ENCODE peak calls at places on chromosomes 16 and 17, in six cellular contexts. A is astrocyte of the spinal cord, S is AG10803, V is hepatocyte, W is mammary epithelial cell, C is cardiac muscle cell. E is an unnamed sample.

GRCh38 chr16:11676799-11677198 is 8.5 kb downstream of the SNN start:
- DNase-seq in A (no peak), S (no peak), V (no peak), W (peak; percentile 69), C (no peak), E (no peak)

GRCh38 chr17:4956493-4957061 is 5.7 kb downstream of the ENO3 start:
- DNase-seq in A (no peak), S (no peak), V (no peak), W (no peak), C (no peak), E (no peak)

GRCh38 chr17:2611627-2612026 is 18.2 kb downstream of the PAFAH1B1 start:
- DNase-seq in A (no peak), S (no peak), V (no peak), W (no peak), C (no peak), E (no peak)

GRCh38 chr17:4506180-4506814 is 7.6 kb downstream of the SPNS2 start:
- DNase-seq in A (no peak), S (no peak), V (no peak), W (no peak), C (no peak), E (no peak)

GRCh38 chr17:31373150-31374082 is 18.1 kb upstream of the RAB11FIP4 start:
- DNase-seq in A (peak; percentile 71), S (peak; percentile 71), V (peak; percentile 57), W (peak; percentile 39), C (peak; percentile 81), E (peak; percentile 68)

GRCh38 chr17:65301184-65301583 is 164.0 kb downstream of the RGS9 start:
- DNase-seq in A (no peak), S (no peak), V (no peak), W (no peak), C (no peak), E (no peak)

GRCh38 chr17:29643817-29644160 is 21.1 kb upstream of the CORO6 start:
- DNase-seq in A (no peak), S (no peak), V (no peak), W (no peak), C (no peak), E (no peak)

GRCh38 chr17:8894673-8895578 is 27.5 kb upstream of the PIK3R6 start:
- DNase-seq in A (peak; percentile 69), S (peak; percentile 74), V (peak; percentile 85), W (peak; percentile 55), C (peak; percentile 82), E (peak; percentile 68)

GRCh38 chr16:1341495-1342388 is 8.3 kb downstream of the BAIAP3 start:
- DNase-seq in A (no peak), S (no peak), V (no peak), W (no peak), C (no peak), E (no peak)
- H3K4me3 ChIP-seq in A (no peak overlapping the region), S (no peak overlapping the region), V (no peak overlapping the region), W (no peak overlapping the region), C (no peak overlapping the region), E (no peak overlapping the region)

DNA sequence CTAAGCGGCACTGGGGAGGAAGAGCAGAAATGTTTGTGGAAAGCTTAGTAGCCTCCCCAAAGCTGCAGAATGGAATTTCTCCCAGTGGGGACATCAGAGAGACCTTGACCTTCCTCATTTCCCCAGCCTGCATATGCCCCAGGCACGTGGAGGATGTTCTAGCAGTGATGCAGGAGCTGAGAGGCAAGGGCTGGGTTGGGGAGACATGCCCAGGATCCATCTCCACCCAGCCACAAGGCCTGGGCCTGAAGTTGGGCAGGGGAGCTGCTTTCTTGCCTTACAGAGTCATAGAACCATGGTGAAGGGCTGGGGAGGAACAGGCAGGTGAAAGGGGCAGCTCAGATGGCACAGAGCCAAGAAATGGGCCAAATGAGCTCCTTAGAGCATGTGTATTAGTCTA is 104.0 kb downstream of the TMEM132E start:
- DNase-seq in A (no peak), S (no peak), V (no peak), W (no peak), C (no peak), E (no peak)
- TF ChIP-seq CTCF in A (no peak), S (no peak), V (no peak), W (no peak), C (no peak), E (no peak)

GRCh38 chr16:66881964-66882508 is 1.7 kb downstream of the PDP2 start:
- DNase-seq in A (no peak), S (no peak), V (no peak), W (no peak), C (no peak), E (no peak)
- H3K4me3 ChIP-seq in A (no peak overlapping the region), S (no peak overlapping the region), V (no peak overlapping the region), W (no peak overlapping the region), C (no peak overlapping the region), E (peak overlapping the region; percentile 72)

DNA sequence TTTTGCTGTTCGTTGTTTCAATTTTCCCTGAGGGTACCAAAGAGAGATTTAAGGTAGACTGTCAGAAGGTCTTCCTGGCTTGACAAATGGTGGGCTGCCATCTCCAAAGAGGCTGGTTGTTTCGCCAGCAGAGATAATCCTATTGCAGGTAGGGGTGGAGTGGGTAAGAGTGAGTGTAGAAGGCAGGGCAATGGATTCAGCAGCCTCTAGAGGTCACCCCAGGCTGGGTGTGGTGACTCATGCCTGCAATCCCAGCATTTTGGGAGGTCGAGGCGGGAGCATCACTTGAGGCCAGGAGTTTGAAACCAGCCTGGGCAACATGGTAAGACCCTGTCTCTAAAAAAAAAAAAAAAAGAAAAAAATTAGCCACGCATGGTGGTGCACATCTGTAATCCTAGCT is 34.6 kb downstream of the DCAKD start:
- DNase-seq in A (no peak), S (peak; percentile 19), V (no peak), W (peak; percentile 23), C (no peak), E (no peak)
- TF ChIP-seq CTCF in A (peak; percentile 39), S (peak; percentile 39), V (no peak), W (peak; percentile 49), C (peak; percentile 37), E (peak; percentile 41)

GRCh38 chr17:47732399-47733046 is 513 bp upstream of the TBX21 start:
- DNase-seq in A (no peak), S (no peak), V (no peak), W (no peak), C (no peak), E (no peak)

GRCh38 chr17:47735139-47735464 is 2.1 kb downstream of the TBX21 start:
- DNase-seq in A (no peak), S (no peak), V (no peak), W (no peak), C (no peak), E (no peak)

GRCh38 chr17:47733414-47734288 is 615 bp downstream of the TBX21 start:
- DNase-seq in A (no peak), S (no peak), V (no peak), W (no peak), C (no peak), E (no peak)

GRCh38 chr17:47731396-47731795 is 1.6 kb upstream of the TBX21 start:
- DNase-seq in A (no peak), S (no peak), V (no peak), W (no peak), C (no peak), E (no peak)

GRCh38 chr17:47733047-47733413 is at the start of gene TBX21:
- DNase-seq in A (no peak), S (peak; percentile 12), V (peak; percentile 70), W (no peak), C (peak; percentile 27), E (peak; percentile 23)
- H3K4me3 ChIP-seq in A (no peak within 1 kb of the TSS), S (no peak within 1 kb of the TSS), V (no peak within 1 kb of the TSS), W (no peak within 1 kb of the TSS), C (peak within 1 kb of the TSS; percentile 41), E (peak within 1 kb of the TSS; percentile 32)

GRCh38 chr16:67959520-67959919 is 8.9 kb downstream of the SLC12A4 start:
- DNase-seq in A (no peak), S (peak; percentile 61), V (no peak), W (no peak), C (peak; percentile 53), E (peak; percentile 82)
- TF ChIP-seq CTCF in A (no peak), S (no peak), V (no peak), W (no peak), C (no peak), E (no peak)

DNA sequence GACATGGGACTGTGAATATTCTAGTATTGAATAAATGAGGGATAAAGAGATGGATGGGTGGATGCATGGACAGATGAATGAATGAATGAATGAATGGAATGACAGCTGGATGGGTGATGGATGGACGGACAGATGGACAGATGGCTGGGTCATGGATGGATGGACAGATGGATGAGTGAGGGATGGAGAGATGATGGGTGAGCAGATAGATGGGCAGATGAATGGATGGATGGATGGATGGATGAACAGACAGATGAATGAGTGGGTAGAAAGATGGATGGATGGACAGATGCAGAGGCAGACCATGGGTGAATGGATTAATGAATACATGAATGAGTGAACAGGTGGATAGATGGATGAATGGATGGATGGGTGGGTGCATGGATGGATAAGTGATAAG is 96.7 kb downstream of the MYH11 start:
- DNase-seq in A (no peak), S (no peak), V (no peak), W (no peak), C (no peak), E (no peak)
- H3K4me3 ChIP-seq in A (no peak overlapping the region), S (no peak overlapping the region), V (no peak overlapping the region), W (no peak overlapping the region), C (no peak overlapping the region), E (no peak overlapping the region)

GRCh38 chr16:85987750-85988078 is 88.8 kb downstream of the IRF8 start:
- DNase-seq in A (no peak), S (no peak), V (no peak), W (no peak), C (no peak), E (no peak)
- TF ChIP-seq CTCF in A (no peak), S (no peak), V (no peak), W (no peak), C (no peak), E (no peak)

GRCh38 chr17:79543566-79543965 is 67.3 kb downstream of the RBFOX3 start:
- DNase-seq in A (no peak), S (no peak), V (no peak), W (no peak), C (no peak), E (no peak)
- H3K4me3 ChIP-seq in A (no peak overlapping the region), S (no peak overlapping the region), V (no peak overlapping the region), W (no peak overlapping the region), C (no peak overlapping the region), E (no peak overlapping the region)